ENCODE peak calls at places on chromosomes 3 and 15, in nine cellular contexts. Z, A, S, N, R, Y, P, G and D are unnamed samples.

GRCh38 chr15:57562220-57562769 is 29.4 kb upstream of the MYZAP start:
- DNase-seq in G (no peak), Z (no peak), Y (no peak), A (no peak), S (peak), N (no peak), P (peak), R (peak), D (no peak)

GRCh38 chr3:42228796-42229195 is 37.2 kb downstream of the CCK start:
- DNase-seq in Z (no peak), N (no peak), P (peak), R (no peak), A (no peak), Y (no peak), S (peak), G (no peak), D (no peak)

GRCh38 chr3:151926956-151927355 is 53.5 kb downstream of the SUCNR1 start:
- DNase-seq in S (no peak), A (no peak), P (no peak), N (peak), Z (no peak), R (no peak), Y (peak), G (no peak), D (no peak)

GRCh38 chr3:10968390-10968789 is 24.2 kb upstream of the SLC6A1 start:
- DNase-seq in P (no peak), Z (no peak), Y (no peak), S (no peak), A (no peak), N (no peak), G (no peak), R (no peak), D (no peak)

GRCh38 chr3:125083776-125084175 is 28.0 kb upstream of the HEG1 start:
- DNase-seq in N (no peak), P (no peak), S (peak), R (no peak), Y (no peak), G (no peak), A (no peak), Z (no peak), D (no peak)

GRCh38 chr3:59527493-59527892 is 477.7 kb upstream of the CFAP20DC start:
- DNase-seq in N (no peak), R (no peak), Y (no peak), S (no peak), P (no peak), G (no peak), A (no peak), Z (no peak), D (no peak)

GRCh38 chr3:123194552-123194951 is 7.2 kb upstream of the SEC22A start:
- DNase-seq in Z (no peak), P (peak), A (peak), S (peak), G (peak), Y (no peak), N (no peak), R (no peak), D (no peak)

GRCh38 chr3:66588340-66588847 is 87.6 kb upstream of the LRIG1 start:
- DNase-seq in Z (no peak), S (no peak), N (peak), G (no peak), P (no peak), R (no peak), Y (no peak), A (no peak), D (no peak)

GRCh38 chr3:21934576-21934975 is 183.6 kb upstream of the ZNF385D start:
- DNase-seq in A (no peak), Z (no peak), Y (no peak), S (no peak), R (no peak), N (no peak), P (no peak), G (no peak), D (no peak)

GRCh38 chr3:72343078-72343477 is 505.2 kb downstream of the SHQ1 start:
- DNase-seq in R (no peak), Y (peak), N (no peak), Z (no peak), P (peak), A (no peak), S (no peak), G (no peak), D (no peak)

GRCh38 chr3:134030382-134030753 is 643 bp upstream of the SLCO2A1 start:
- DNase-seq in A (no peak), Y (no peak), G (no peak), N (no peak), P (no peak), R (no peak), S (no peak), Z (no peak), D (no peak)

GRCh38 chr3:90092994-90093393 is 985.6 kb downstream of the EPHA3 start:
- DNase-seq in Y (no peak), N (no peak), Z (no peak), G (no peak), A (no peak), P (peak), S (peak), R (no peak), D (no peak)

GRCh38 chr3:180548050-180548449 is 53.9 kb upstream of the TTC14 start:
- DNase-seq in S (no peak), Z (no peak), G (no peak), R (no peak), Y (no peak), P (no peak), A (no peak), N (no peak), D (no peak)

GRCh38 chr3:71130516-71131384 is 452.8 kb downstream of the FOXP1 start:
- DNase-seq in Y (peak), A (peak), G (peak), R (peak), P (peak), S (peak), Z (peak), N (peak), D (no peak)

GRCh38 chr3:155745795-155746550 is 1.1 kb upstream of the PLCH1 start:
- DNase-seq in A (peak), N (no peak), P (no peak), Y (no peak), G (peak), Z (no peak), R (no peak), S (no peak), D (no peak)

GRCh38 chr3:76387000-76387399 is 601.7 kb upstream of the ZNF717 start:
- DNase-seq in R (no peak), A (no peak), P (no peak), Z (no peak), S (no peak), Y (no peak), G (no peak), N (no peak), D (no peak)

DNA sequence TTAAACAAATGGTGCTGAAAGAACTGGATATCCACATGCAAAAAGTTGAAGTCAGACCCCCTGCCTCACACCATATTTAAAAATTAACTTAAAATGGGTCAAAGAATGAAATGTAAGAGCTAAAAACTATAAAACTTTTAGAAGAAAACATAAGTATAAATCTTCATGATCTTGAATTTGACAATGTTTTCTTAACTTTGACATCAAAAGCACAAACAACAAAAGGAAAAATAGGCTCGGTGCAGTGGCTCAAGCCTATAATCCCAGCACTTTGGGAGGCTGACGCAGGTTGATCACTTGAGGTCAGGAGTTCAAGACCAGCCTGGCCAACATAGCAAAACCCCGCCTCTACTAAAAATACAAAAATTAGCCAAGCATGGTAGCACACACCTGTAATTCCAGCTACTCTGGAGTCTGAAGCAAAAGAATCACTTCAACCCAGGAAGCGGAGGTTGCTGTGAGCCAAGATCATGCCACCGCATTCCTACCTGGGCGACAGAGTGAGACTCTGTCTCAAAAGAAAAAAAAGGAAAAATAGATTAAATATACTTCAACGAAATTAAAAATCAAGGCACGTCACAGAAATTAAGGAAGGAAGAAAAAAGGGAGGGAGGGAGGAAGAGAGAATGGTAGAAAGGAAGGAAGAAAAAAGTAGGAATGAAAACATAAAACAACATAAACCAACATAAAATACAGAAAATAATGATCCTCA is 1.5 kb downstream of the RAB27A start:
- DNase-seq in S (no peak), R (no peak), N (no peak), G (no peak), A (no peak), Z (no peak), Y (no peak), P (no peak), D (no peak)
- H3K4me3 ChIP-seq in S (peak), R (peak), N (peak), G (no peak), A (peak), Z (no peak), Y (no peak), P (peak), D (no peak)

GRCh38 chr3:128999104-128999503 is 2.0 kb upstream of the EFCC1 start:
- DNase-seq in Z (no peak), S (no peak), N (no peak), P (no peak), A (no peak), G (no peak), Y (no peak), R (no peak), D (no peak)
- H3K4me3 ChIP-seq in Z (no peak), S (no peak), N (no peak), P (no peak), A (no peak), G (no peak), Y (no peak), R (no peak), D (no peak)

GRCh38 chr15:70892912-70893560 is 410 bp downstream of the LRRC49 start:
- DNase-seq in S (peak), Y (no peak), Z (no peak), P (peak), A (no peak), N (no peak), R (no peak), G (peak), D (no peak)
- H3K4me3 ChIP-seq in S (peak), Y (peak), Z (peak), P (peak), A (peak), N (peak), R (peak), G (peak), D (peak)

DNA sequence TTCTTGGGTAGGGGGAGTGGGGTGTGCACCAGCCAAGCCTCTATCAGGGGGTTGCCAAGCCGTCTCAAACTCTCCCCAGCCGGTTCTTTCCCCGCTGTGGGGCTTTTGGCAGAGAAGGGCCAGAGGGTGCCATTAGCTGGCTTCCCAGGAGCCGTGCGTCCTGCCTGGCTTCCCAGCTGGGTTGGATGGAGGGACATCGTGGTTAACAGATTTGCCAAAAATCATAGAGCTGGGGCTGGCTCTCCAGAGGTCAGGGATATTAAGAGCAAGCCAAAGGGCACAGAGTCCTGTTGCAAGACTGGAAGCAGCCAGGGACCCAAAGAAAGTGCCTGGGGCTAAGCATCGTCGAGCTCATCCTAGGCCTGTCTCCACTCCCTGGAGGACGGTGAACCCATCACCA is 104.6 kb upstream of the HES1 start:
- DNase-seq in A (no peak), Y (no peak), G (no peak), S (no peak), Z (no peak), P (no peak), N (no peak), R (no peak), D (no peak)
- H3K4me3 ChIP-seq in A (no peak), Y (no peak), G (no peak), S (no peak), Z (no peak), P (no peak), N (no peak), R (no peak), D (no peak)

GRCh38 chr15:98420837-98421236 is 227.5 kb upstream of the IGF1R start:
- DNase-seq in A (no peak), Y (no peak), Z (no peak), R (no peak), G (no peak), P (no peak), N (no peak), S (no peak), D (no peak)

GRCh38 chr15:98425173-98425572 is 223.2 kb upstream of the IGF1R start:
- DNase-seq in S (no peak), R (no peak), Z (no peak), Y (no peak), G (no peak), N (no peak), P (no peak), A (no peak), D (no peak)

GRCh38 chr15:98419173-98419814 is 229.0 kb upstream of the IGF1R start:
- DNase-seq in G (no peak), R (no peak), S (no peak), P (no peak), N (no peak), Y (no peak), A (no peak), Z (no peak), D (no peak)

GRCh38 chr15:98421419-98422085 is 226.8 kb upstream of the IGF1R start:
- DNase-seq in N (no peak), Z (peak), A (peak), R (peak), G (peak), S (peak), Y (no peak), P (peak), D (no peak)

DNA sequence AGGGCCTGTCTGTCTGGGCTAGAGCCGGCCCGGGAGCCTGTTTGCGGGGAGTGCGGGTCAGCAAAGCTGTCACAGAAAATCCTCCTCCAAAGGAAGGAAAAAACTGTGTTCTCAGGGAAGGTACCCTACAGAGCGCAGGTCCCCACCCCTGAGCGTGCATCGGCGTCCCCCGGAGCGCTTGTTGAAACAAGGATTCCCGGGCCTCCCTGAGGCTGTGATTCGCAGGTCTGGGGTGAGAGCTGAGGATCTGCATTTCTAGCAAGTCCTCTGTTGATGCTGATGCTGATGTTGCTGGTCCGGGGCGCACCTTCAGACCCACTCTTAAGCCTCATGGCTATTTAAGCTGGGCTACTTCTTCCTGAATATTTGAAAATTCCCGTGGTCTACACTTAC is 226.3 kb upstream of the IGF1R start:
- DNase-seq in N (no peak), Y (no peak), R (no peak), S (no peak), G (no peak), Z (no peak), A (no peak), P (no peak), D (no peak)
- H3K4me3 ChIP-seq in N (no peak), Y (no peak), R (peak), S (no peak), G (no peak), Z (no peak), A (peak), P (no peak), D (no peak)

GRCh38 chr3:185582871-185583270 is 3.2 kb upstream of the SENP2 start:
- DNase-seq in Y (no peak), N (no peak), S (no peak), G (no peak), P (no peak), R (no peak), A (no peak), Z (no peak), D (peak)

GRCh38 chr3:185583925-185584324 is 2.2 kb upstream of the SENP2 start:
- DNase-seq in Y (no peak), G (no peak), Z (no peak), P (no peak), S (no peak), A (no peak), R (no peak), N (no peak), D (no peak)

GRCh38 chr3:185585862-185586643 is at the start of gene SENP2:
- DNase-seq in G (peak), R (peak), P (peak), S (peak), A (peak), N (peak), Z (peak), Y (peak), D (peak)

GRCh38 chr3:185585523-185585861 is 603 bp upstream of the SENP2 start:
- DNase-seq in Y (no peak), Z (no peak), R (no peak), S (peak), A (no peak), G (peak), N (no peak), P (no peak), D (no peak)

DNA sequence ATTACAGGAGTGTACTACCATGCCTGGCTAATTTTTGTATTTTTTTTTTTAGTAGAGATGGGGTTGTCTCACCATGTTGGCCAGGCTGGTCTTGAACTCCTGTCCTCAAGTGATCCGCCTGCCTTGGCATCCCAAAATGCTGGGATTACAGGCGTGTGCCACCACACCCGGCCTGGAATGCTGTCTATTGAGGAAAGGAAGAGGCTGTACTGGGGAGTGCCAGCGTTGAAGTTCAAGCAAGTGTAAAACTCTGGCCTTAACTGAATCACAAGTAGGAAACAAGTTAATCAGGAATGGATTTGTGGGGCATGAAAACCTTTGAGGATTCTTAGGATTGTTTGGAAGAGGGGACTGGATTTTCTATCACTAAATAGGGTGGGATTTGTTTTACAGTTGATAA is 1.4 kb upstream of the SENP2 start:
- DNase-seq in Z (no peak), Y (no peak), G (peak), R (no peak), P (no peak), A (no peak), S (no peak), N (no peak), D (no peak)
- H3K4me3 ChIP-seq in Z (no peak), Y (no peak), G (no peak), R (no peak), P (no peak), A (no peak), S (no peak), N (no peak), D (no peak)